ENCODE peak calls at places on chromosome 1, in six cellular contexts. C is A549, V is K562, D is endothelial cell of umbilical vein, Y is GM12878, M is HepG2. X is an unnamed sample.

GRCh38 chr1:198788561-198789064 is 149.8 kb downstream of the PTPRC start:
- DNase-seq in C (no peak), V (peak), D (peak), Y (no peak), M (no peak), X (peak)

GRCh38 chr1:244254467-244254866 is 197.2 kb downstream of the ADSS2 start:
- DNase-seq in C (no peak), V (peak), D (no peak), Y (no peak), M (no peak), X (peak)

GRCh38 chr1:15123298-15123697 is 30.2 kb upstream of the TMEM51 start:
- DNase-seq in C (no peak), V (no peak), D (no peak), Y (no peak), M (no peak), X (no peak)

GRCh38 chr1:236147521-236148470 is 5.5 kb downstream of the GPR137B start:
- DNase-seq in C (no peak), V (no peak), D (no peak), Y (no peak), M (no peak), X (no peak)

GRCh38 chr1:63559357-63559756 is 33.9 kb upstream of the PGM1 start:
- DNase-seq in C (no peak), V (no peak), D (no peak), Y (no peak), M (no peak), X (no peak)

GRCh38 chr1:23996700-23997229 is 16.6 kb upstream of the SRSF10 start:
- DNase-seq in C (no peak), V (no peak), D (no peak), Y (no peak), M (no peak), X (no peak)

GRCh38 chr1:11838349-11839272 is 9.0 kb downstream of the NPPA start:
- DNase-seq in C (peak), V (peak), D (peak), Y (peak), M (peak), X (peak)

GRCh38 chr1:111506561-111506960 is 3.1 kb upstream of the ADORA3 start:
- DNase-seq in C (no peak), V (no peak), D (no peak), Y (no peak), M (no peak), X (no peak)

GRCh38 chr1:22676916-22677601 is 24.0 kb downstream of the C1QB start:
- DNase-seq in C (no peak), V (no peak), D (no peak), Y (no peak), M (no peak), X (no peak)

GRCh38 chr1:225892307-225892706 is 3.4 kb upstream of the LEFTY1 start:
- DNase-seq in C (no peak), V (no peak), D (no peak), Y (no peak), M (no peak), X (no peak)

GRCh38 chr1:44060830-44061267 is 29.6 kb upstream of the SLC6A9 start:
- DNase-seq in C (no peak), V (no peak), D (no peak), Y (no peak), M (no peak), X (no peak)

GRCh38 chr1:3069491-3070303 is 694 bp downstream of the PRDM16 start:
- DNase-seq in C (peak), V (no peak), D (peak), Y (no peak), M (peak), X (peak)

GRCh38 chr1:156391145-156391677 is 22.2 kb downstream of the RHBG start:
- DNase-seq in C (no peak), V (no peak), D (no peak), Y (no peak), M (no peak), X (no peak)

GRCh38 chr1:15139654-15140350 is 13.7 kb upstream of the TMEM51 start:
- DNase-seq in C (no peak), V (peak), D (no peak), Y (no peak), M (peak), X (no peak)

GRCh38 chr1:43267291-43267805 is 2.4 kb upstream of the TMEM125 start:
- DNase-seq in C (no peak), V (no peak), D (no peak), Y (no peak), M (no peak), X (no peak)

GRCh38 chr1:197868751-197869501 is 33.5 kb upstream of the C1orf53 start:
- DNase-seq in C (peak), V (peak), D (peak), Y (no peak), M (peak), X (peak)

GRCh38 chr1:36572142-36572715 is 89.5 kb upstream of the CSF3R start:
- DNase-seq in C (no peak), V (no peak), D (no peak), Y (no peak), M (no peak), X (no peak)

GRCh38 chr1:8939362-8939995 is 6.2 kb upstream of the CA6 start:
- DNase-seq in C (no peak), V (no peak), D (no peak), Y (no peak), M (no peak), X (peak)

GRCh38 chr1:197619008-197619640 is 156.2 kb downstream of the DENND1B start:
- DNase-seq in C (no peak), V (no peak), D (peak), Y (no peak), M (peak), X (peak)

GRCh38 chr1:46211051-46211450 is 7.9 kb downstream of the LURAP1 start:
- DNase-seq in C (no peak), V (no peak), D (peak), Y (no peak), M (no peak), X (no peak)

GRCh38 chr1:25544819-25545218 is 1.4 kb downstream of the LDLRAP1 start:
- DNase-seq in C (no peak), V (no peak), D (no peak), Y (no peak), M (no peak), X (no peak)

GRCh38 chr1:106995970-106996369 is 60.5 kb upstream of the PRMT6 start:
- DNase-seq in C (no peak), V (no peak), D (no peak), Y (peak), M (no peak), X (no peak)

GRCh38 chr1:114468710-114469468 is 42.1 kb downstream of the TRIM33 start:
- DNase-seq in C (no peak), V (no peak), D (no peak), Y (no peak), M (no peak), X (no peak)

GRCh38 chr1:164619006-164619784 is 60.2 kb downstream of the PBX1 start:
- DNase-seq in C (no peak), V (no peak), D (peak), Y (no peak), M (no peak), X (no peak)

GRCh38 chr1:207069858-207070506 is 16.9 kb downstream of the PFKFB2 start:
- DNase-seq in C (no peak), V (no peak), D (no peak), Y (no peak), M (no peak), X (no peak)

GRCh38 chr1:156704930-156705320 is 458 bp downstream of the CRABP2 start:
- DNase-seq in C (peak), V (no peak), D (peak), Y (no peak), M (no peak), X (peak)

GRCh38 chr1:191929383-191929782 is 228.9 kb upstream of the RGS18 start:
- DNase-seq in C (no peak), V (no peak), D (no peak), Y (no peak), M (no peak), X (no peak)

GRCh38 chr1:24277420-24278169 is 41.6 kb upstream of the GRHL3 start:
- DNase-seq in C (no peak), V (no peak), D (no peak), Y (peak), M (no peak), X (no peak)

GRCh38 chr1:182143825-182144661 is 82.5 kb upstream of the ZNF648 start:
- DNase-seq in C (no peak), V (peak), D (peak), Y (no peak), M (no peak), X (peak)

GRCh38 chr1:234980657-234981396 is 147.8 kb downstream of the TOMM20 start:
- DNase-seq in C (peak), V (peak), D (peak), Y (peak), M (peak), X (peak)

GRCh38 chr1:211928993-211929637 is 98.6 kb upstream of the LPGAT1 start:
- DNase-seq in C (peak), V (peak), D (no peak), Y (no peak), M (peak), X (peak)

GRCh38 chr1:63982201-63982600 is 208.4 kb downstream of the ROR1 start:
- DNase-seq in C (no peak), V (no peak), D (no peak), Y (no peak), M (no peak), X (no peak)

DNA sequence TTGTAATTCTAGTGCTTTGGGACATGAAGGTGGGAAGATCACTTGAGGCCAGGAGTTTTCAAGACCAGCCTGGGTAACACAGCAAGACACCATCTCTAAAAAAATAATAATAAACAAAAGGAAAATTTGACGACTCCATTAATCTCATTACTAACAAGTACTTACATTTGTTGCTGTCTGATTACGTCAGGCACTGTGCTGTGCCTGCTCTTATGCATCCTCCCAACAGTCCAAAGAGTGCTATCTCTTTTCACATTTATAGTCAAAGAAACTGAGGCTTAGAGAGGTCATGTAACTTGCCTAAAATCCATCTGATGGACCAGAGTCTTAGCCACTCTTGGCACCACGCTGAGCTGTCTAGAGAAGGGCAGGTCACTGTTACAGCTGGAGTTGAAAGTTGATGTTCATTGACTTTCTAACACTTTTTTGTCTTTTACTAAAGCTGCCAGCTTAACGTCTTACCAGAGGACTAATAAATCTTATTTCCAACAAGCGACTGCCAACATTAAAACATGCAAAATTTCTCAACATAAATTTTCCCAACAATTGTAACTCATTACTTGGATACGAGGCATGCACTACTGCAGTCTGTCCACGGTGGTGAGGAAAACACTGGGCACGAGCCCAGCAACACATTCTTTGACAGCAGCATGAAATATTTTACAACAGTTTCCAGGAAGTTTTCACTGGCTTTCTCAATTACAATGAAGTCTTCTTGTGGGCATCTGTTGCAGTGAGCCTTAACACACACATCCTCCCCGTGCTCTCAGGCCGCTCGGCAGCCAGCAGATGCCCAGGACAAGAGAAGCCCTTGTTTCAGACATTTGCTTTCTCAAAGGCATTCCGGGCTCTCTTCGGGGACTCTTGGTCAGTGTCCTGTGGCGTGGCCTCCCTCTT is 262.9 kb upstream of the PROX1 start:
- DNase-seq in C (no peak), V (no peak), D (peak), Y (no peak), M (peak), X (peak)
- TF ChIP-seq MYC in C (no peak), V (no peak), D (no peak), Y (no peak), M (no peak), X (no peak)

DNA sequence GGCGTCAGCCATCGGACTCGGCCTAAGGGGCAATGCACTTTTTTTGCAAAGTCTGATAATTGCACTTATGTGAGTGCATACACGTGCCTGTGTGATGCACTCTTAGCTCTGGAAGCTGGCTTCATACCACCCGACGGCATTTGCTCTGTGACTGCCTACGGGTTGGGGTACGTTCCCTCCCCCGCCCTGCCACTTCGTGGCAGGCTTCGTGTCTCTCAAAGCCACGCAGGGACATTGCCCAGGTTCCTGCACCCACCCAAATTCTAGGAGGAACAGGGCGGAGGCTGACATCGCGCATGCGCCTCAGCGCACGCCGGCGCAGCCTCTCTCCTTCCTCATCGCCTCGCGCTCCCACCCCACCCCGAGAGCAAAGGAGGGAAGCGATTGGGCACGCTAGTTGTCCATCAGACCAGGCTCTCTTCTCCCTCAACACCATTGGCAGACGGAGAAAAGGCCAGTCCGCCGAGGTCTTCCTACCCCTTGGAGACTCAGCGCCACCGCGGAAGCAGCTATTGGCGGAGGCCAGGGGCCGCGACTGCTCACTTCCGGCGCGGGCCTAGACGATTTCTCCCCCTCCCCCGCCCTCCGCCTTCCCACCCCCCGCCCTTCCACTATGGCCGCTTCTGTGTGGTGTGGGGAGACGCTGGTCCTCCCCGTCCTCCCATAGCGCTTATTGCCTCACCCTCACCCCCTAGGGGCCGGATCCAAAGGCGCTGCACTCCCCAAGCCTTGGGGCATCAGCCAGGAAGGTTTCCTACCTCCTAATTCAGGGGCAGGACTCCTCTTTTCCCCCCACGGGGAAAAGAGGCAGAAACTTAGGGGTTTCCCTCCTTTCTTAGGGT is at the start of gene INTS3:
- DNase-seq in C (peak), V (peak), D (peak), Y (peak), M (peak), X (peak)
- TF ChIP-seq POLR2A in C (peak), V (peak), D (peak), Y (peak), M (peak), X (peak)

GRCh38 chr1:101820080-101820479 is 176.6 kb downstream of the OLFM3 start:
- DNase-seq in C (no peak), V (no peak), D (peak), Y (no peak), M (peak), X (peak)
- TF ChIP-seq CTCF in C (peak), V (peak), D (no peak), Y (peak), M (peak), X (peak)

DNA sequence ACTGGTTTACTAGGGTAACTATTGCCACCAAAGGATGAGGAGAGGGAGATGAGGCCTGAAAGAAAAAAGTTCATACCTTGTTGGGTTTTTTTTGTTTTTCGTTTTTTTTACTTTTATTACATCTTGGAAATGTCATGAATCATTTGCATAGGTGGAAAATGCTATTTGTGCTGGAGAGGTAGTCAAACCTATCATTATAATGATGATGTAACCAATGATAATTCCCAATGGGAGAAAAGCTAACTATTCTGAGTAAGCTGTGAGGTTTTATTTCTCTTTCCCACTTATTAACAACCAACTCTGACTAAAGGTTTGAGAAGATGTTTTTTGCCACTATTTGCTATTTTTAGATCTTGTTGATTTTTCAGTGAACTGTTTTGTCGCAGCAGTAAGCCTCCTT is 29.0 kb downstream of the SH3GLB1 start:
- DNase-seq in C (no peak), V (no peak), D (no peak), Y (no peak), M (no peak), X (no peak)
- TF ChIP-seq MYC in C (no peak), V (no peak), D (no peak), Y (no peak), M (no peak), X (no peak)

DNA sequence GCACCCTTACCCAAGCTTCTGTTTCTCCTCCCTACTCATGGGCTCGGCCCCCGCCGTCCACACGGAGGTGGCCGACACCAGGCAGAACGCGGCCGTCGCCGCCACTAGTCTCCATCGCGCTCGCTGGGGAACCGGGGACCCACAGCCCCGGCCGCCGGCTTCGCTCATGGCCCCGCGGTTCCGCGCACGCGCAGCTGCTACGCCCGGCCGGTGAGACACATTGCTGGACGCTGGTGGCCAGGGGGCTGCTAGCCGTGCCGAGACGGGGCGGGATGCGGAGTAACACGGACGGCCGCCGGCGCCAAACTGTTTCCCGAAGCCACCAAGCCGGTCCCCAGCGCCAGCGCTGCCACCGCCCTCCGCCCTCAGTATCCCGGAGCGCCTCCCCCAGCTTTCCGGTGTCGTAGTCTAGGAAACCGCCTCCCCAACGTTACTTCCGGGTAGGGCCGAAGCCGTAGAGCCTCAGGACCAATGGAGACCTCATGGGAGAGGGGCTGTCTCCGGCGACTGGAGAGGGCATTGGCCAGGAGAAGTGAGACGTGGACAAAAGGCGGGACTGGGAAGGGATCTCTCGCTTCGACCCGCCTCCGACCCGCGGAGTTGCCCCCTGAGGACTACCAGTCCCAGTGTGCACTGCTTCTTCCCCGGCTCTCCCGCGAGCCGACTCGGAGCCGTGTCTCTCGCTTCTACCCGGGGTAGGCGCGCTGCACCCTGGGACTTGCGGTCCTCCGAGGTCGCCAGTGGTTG is at the start of gene EDEM3:
- DNase-seq in C (peak), V (peak), D (peak), Y (peak), M (peak), X (peak)
- TF ChIP-seq POLR2A in C (peak), V (peak), D (peak), Y (peak), M (peak), X (peak)

GRCh38 chr1:55012661-55013060 is 13.9 kb downstream of the BSND start:
- DNase-seq in C (no peak), V (no peak), D (no peak), Y (no peak), M (no peak), X (no peak)

GRCh38 chr1:55006931-55007330 is 8.2 kb downstream of the BSND start:
- DNase-seq in C (no peak), V (no peak), D (no peak), Y (no peak), M (no peak), X (no peak)

GRCh38 chr1:55010194-55010886 is 11.6 kb downstream of the BSND start:
- DNase-seq in C (no peak), V (no peak), D (no peak), Y (no peak), M (no peak), X (no peak)

GRCh38 chr1:55007626-55008025 is 8.9 kb downstream of the BSND start:
- DNase-seq in C (no peak), V (no peak), D (no peak), Y (no peak), M (no peak), X (no peak)

DNA sequence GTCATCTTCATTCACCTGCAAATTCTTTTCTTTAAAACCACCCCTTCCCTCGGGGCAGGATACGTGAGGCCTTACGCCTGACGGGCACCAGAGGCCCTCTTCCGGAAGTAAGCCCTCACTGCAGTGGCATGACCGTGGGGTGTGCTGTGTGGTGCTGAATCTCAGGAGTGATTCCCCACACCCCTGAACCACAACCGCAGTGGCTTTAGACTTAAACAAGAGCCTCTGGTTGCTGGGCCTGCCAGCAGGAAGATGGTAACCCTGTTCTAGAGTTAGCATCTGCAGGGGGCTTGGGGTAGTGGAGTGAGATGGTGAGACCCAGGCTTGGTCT is 12.1 kb downstream of the BSND start:
- DNase-seq in C (no peak), V (no peak), D (no peak), Y (no peak), M (no peak), X (no peak)
- TF ChIP-seq CTCF in C (no peak), V (no peak), D (no peak), Y (peak), M (peak), X (no peak)

DNA sequence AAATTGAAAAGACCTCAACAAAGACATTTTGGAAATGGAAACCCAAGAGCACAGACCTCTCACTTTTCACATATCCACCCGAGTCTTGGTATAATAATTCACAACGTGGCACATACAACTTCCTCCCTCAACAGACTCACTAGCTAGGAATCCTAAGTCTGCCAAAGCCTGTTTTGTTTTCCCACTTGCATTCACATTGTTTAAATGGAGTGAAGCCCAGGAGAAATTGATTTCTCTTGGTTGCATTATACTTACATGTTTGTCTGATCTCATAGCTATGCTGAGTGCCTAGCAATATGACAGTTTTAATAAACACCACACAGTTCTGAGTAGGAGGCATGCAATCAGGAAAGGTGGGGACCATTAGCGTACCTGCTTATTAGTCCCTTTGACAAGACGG is 348.5 kb upstream of the ADGRL4 start:
- DNase-seq in C (no peak), V (no peak), D (peak), Y (no peak), M (no peak), X (no peak)
- TF ChIP-seq MYC in C (no peak), V (no peak), D (no peak), Y (no peak), M (no peak), X (no peak)

X was measured in NB4.